ENCODE peak calls at places on chromosome 5, in four cellular contexts. One of them, this sample, is unnamed.

GRCh38 chr5:134090482-134090881 is 24.0 kb upstream of the TCF7 start:
- DNase-seq in osteoblast: no peak
- DNase-seq in prostate gland: no peak
- DNase-seq in DND-41: peak; percentile 83
- DNase-seq in this sample: no peak

GRCh38 chr5:29720954-29721353 is 1472.5 kb upstream of the CDH6 start:
- DNase-seq in osteoblast: no peak
- DNase-seq in prostate gland: no peak
- DNase-seq in DND-41: no peak
- DNase-seq in this sample: no peak

GRCh38 chr5:54651482-54652076 is 134.0 kb downstream of the SNX18 start:
- DNase-seq in osteoblast: peak; percentile 89
- DNase-seq in prostate gland: no peak
- DNase-seq in DND-41: no peak
- DNase-seq in this sample: no peak

GRCh38 chr5:6631441-6631840 is 1.4 kb downstream of the NSUN2 start:
- DNase-seq in osteoblast: no peak
- DNase-seq in prostate gland: no peak
- DNase-seq in DND-41: no peak
- DNase-seq in this sample: no peak

GRCh38 chr5:38258319-38259061 is at the start of gene EGFLAM:
- DNase-seq in osteoblast: peak; percentile 79
- DNase-seq in prostate gland: no peak
- DNase-seq in DND-41: no peak
- DNase-seq in this sample: no peak

GRCh38 chr5:88944751-88945507 is 61.9 kb upstream of the MEF2C start:
- DNase-seq in osteoblast: no peak
- DNase-seq in prostate gland: no peak
- DNase-seq in DND-41: no peak
- DNase-seq in this sample: no peak

GRCh38 chr5:93078082-93079038 is 502.7 kb downstream of the NR2F1-AS1 start:
- DNase-seq in osteoblast: peak; percentile 34
- DNase-seq in prostate gland: peak; percentile 17
- DNase-seq in DND-41: no peak
- DNase-seq in this sample: peak; percentile 95

GRCh38 chr5:98454407-98454806 is 319.1 kb upstream of the RGMB start:
- DNase-seq in osteoblast: no peak
- DNase-seq in prostate gland: no peak
- DNase-seq in DND-41: no peak
- DNase-seq in this sample: peak; percentile 34

GRCh38 chr5:140966293-140967225 is at the start of gene PCDHAC2:
- DNase-seq in osteoblast: peak; percentile 76
- DNase-seq in prostate gland: no peak
- DNase-seq in DND-41: no peak
- DNase-seq in this sample: no peak

GRCh38 chr5:134005415-134006118 is 792 bp upstream of the VDAC1 start:
- DNase-seq in osteoblast: peak; percentile 90
- DNase-seq in prostate gland: peak; percentile 19
- DNase-seq in DND-41: no peak
- DNase-seq in this sample: no peak

GRCh38 chr5:139272471-139273321 is 20.8 kb upstream of the MATR3 start:
- DNase-seq in osteoblast: peak; percentile 81
- DNase-seq in prostate gland: peak; percentile 46
- DNase-seq in DND-41: peak; percentile 80
- DNase-seq in this sample: no peak

GRCh38 chr5:167792538-167792937 is 498.9 kb upstream of the WWC1 start:
- DNase-seq in osteoblast: no peak
- DNase-seq in prostate gland: no peak
- DNase-seq in DND-41: no peak
- DNase-seq in this sample: no peak

GRCh38 chr5:167634432-167634831 is 657.0 kb upstream of the WWC1 start:
- DNase-seq in osteoblast: peak; percentile 58
- DNase-seq in prostate gland: no peak
- DNase-seq in DND-41: no peak
- DNase-seq in this sample: peak; percentile 87

GRCh38 chr5:157109744-157110143 is 900 bp upstream of the HAVCR2 start:
- DNase-seq in osteoblast: no peak
- DNase-seq in prostate gland: no peak
- DNase-seq in DND-41: no peak
- DNase-seq in this sample: no peak

GRCh38 chr5:86565197-86565789 is 52.4 kb upstream of the COX7C start:
- DNase-seq in osteoblast: no peak
- DNase-seq in prostate gland: no peak
- DNase-seq in DND-41: no peak
- DNase-seq in this sample: no peak

GRCh38 chr5:115895821-115896220 is 54.1 kb downstream of the AP3S1 start:
- DNase-seq in osteoblast: no peak
- DNase-seq in prostate gland: no peak
- DNase-seq in DND-41: no peak
- DNase-seq in this sample: no peak

GRCh38 chr5:142894749-142895148 is 124.6 kb downstream of the ARHGAP26 start:
- DNase-seq in osteoblast: no peak
- DNase-seq in prostate gland: no peak
- DNase-seq in DND-41: no peak
- DNase-seq in this sample: peak; percentile 73

GRCh38 chr5:137699291-137700281 is 36.3 kb downstream of the KLHL3 start:
- DNase-seq in osteoblast: no peak
- DNase-seq in prostate gland: no peak
- DNase-seq in DND-41: no peak
- DNase-seq in this sample: no peak

GRCh38 chr5:170638454-170639220 is 134.8 kb downstream of the KCNIP1 start:
- DNase-seq in osteoblast: peak; percentile 96
- DNase-seq in prostate gland: peak; percentile 47
- DNase-seq in DND-41: peak; percentile 72
- DNase-seq in this sample: no peak
- TF ChIP-seq CTCF in osteoblast: peak; percentile 81
- TF ChIP-seq CTCF in prostate gland: peak; percentile 57
- TF ChIP-seq CTCF in DND-41: peak; percentile 92
- TF ChIP-seq CTCF in this sample: peak; percentile 85

GRCh38 chr5:74408150-74409043 is 232.1 kb downstream of the ENC1 start:
- DNase-seq in osteoblast: no peak
- DNase-seq in prostate gland: no peak
- DNase-seq in DND-41: no peak
- DNase-seq in this sample: no peak

GRCh38 chr5:74404574-74405310 is 235.8 kb downstream of the ENC1 start:
- DNase-seq in osteoblast: no peak
- DNase-seq in prostate gland: no peak
- DNase-seq in DND-41: no peak
- DNase-seq in this sample: no peak

GRCh38 chr5:74409166-74409706 is 231.3 kb downstream of the ENC1 start:
- DNase-seq in osteoblast: no peak
- DNase-seq in prostate gland: no peak
- DNase-seq in DND-41: no peak
- DNase-seq in this sample: no peak

GRCh38 chr5:74409737-74410136 is 230.8 kb downstream of the ENC1 start:
- DNase-seq in osteoblast: no peak
- DNase-seq in prostate gland: no peak
- DNase-seq in DND-41: no peak
- DNase-seq in this sample: no peak

DNA sequence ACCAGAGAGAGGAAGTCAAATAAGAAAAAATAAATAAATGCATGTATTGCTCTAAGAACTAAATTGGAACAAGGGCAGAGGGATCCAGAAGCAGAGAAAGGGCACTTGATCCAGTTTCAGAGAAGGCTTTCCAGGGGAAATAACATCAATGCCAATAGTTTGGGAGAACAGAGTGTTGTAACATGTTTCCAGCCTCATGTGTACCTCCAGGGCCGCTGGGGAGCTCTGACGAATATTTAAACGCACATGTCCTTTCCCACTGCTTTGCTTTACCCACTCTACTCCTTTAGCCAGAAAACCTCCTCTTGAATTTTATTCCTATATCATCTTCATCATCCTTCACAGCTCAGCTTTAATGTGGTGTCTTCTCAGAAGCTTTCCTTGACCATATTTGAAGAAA is 233.7 kb downstream of the ENC1 start:
- DNase-seq in osteoblast: no peak
- DNase-seq in prostate gland: no peak
- DNase-seq in DND-41: no peak
- DNase-seq in this sample: no peak
- H3K4me3 ChIP-seq in osteoblast: no peak overlapping the region
- H3K4me3 ChIP-seq in prostate gland: no peak overlapping the region
- H3K4me3 ChIP-seq in DND-41: no peak overlapping the region
- H3K4me3 ChIP-seq in this sample: no peak overlapping the region

GRCh38 chr5:58484505-58484904 is 6.7 kb upstream of the GAPT start:
- DNase-seq in osteoblast: no peak
- DNase-seq in prostate gland: no peak
- DNase-seq in DND-41: no peak
- DNase-seq in this sample: no peak
- TF ChIP-seq CTCF in osteoblast: no peak
- TF ChIP-seq CTCF in prostate gland: no peak
- TF ChIP-seq CTCF in DND-41: no peak
- TF ChIP-seq CTCF in this sample: no peak

DNA sequence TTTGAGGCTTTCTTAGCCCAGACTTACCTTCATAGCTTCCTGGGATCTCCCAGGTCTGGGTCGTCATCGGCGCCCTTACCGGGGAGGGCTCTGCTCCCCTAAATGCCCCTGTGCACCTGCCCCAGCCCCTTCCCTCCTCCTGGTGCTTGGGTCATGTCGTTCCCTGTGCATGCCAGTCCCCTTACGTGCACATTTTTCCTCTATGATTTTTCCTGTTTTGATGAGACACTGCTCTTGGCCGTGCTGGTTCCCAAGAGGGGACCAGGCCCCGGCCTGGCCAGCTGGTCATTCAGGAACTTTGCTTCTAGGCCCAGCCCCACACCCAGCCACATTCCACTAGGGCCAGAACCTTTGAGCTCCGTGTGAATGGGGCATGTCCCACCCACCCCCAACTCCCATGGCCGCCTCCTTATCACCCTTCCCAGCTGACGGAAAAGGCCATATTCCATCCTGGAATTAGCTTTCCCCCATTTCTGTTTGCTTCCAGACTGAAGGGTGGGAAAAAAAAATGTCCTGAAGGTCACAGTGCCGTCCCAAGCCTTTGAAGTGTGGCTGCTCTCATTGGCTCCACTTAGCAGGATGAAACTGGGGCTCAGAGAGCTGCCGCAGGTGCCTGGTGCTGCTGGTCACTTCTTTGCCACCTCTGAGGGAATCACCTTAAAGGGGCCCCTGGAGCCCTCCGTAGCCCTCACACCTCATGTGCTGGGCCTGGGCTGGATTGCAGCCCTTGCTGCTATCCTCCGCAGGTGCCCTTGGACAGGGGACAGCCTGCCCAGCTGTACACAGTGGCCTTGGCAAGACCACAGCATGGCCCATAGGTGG is 25.1 kb downstream of the ERGIC1 start:
- DNase-seq in osteoblast: peak; percentile 97
- DNase-seq in prostate gland: no peak
- DNase-seq in DND-41: no peak
- DNase-seq in this sample: no peak
- H3K4me3 ChIP-seq in osteoblast: no peak overlapping the region
- H3K4me3 ChIP-seq in prostate gland: no peak overlapping the region
- H3K4me3 ChIP-seq in DND-41: no peak overlapping the region
- H3K4me3 ChIP-seq in this sample: no peak overlapping the region

DNA sequence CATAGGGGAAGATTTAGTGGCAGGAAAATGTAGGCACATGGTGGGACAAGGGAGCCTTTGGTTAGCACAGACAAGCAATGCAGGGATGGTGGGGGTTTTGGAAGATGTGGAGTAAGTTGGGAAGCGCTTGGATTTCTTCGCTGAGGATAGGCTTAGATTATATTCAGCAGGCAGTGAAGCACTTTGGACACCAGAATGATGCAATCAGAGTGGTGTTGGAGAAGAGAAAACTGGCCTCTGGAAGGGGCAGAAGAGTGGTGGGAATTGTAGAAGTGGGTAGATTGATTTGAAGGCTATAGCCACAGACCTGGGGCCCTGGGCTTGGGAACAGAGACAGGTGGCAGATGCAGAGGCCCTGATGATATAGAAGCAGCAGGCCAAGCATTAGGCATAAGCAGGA is 28.3 kb downstream of the SLC25A48 start:
- DNase-seq in osteoblast: no peak
- DNase-seq in prostate gland: no peak
- DNase-seq in DND-41: no peak
- DNase-seq in this sample: no peak
- TF ChIP-seq CTCF in osteoblast: no peak
- TF ChIP-seq CTCF in prostate gland: no peak
- TF ChIP-seq CTCF in DND-41: no peak
- TF ChIP-seq CTCF in this sample: no peak

GRCh38 chr5:159061186-159061796 is 38.4 kb downstream of the EBF1 start:
- DNase-seq in osteoblast: peak; percentile 86
- DNase-seq in prostate gland: no peak
- DNase-seq in DND-41: no peak
- DNase-seq in this sample: no peak

GRCh38 chr5:159057426-159057825 is 42.3 kb downstream of the EBF1 start:
- DNase-seq in osteoblast: no peak
- DNase-seq in prostate gland: no peak
- DNase-seq in DND-41: no peak
- DNase-seq in this sample: no peak

GRCh38 chr5:159058928-159059636 is 40.6 kb downstream of the EBF1 start:
- DNase-seq in osteoblast: no peak
- DNase-seq in prostate gland: no peak
- DNase-seq in DND-41: no peak
- DNase-seq in this sample: no peak

GRCh38 chr5:159059722-159060121 is 40.0 kb downstream of the EBF1 start:
- DNase-seq in osteoblast: no peak
- DNase-seq in prostate gland: no peak
- DNase-seq in DND-41: no peak
- DNase-seq in this sample: no peak

DNA sequence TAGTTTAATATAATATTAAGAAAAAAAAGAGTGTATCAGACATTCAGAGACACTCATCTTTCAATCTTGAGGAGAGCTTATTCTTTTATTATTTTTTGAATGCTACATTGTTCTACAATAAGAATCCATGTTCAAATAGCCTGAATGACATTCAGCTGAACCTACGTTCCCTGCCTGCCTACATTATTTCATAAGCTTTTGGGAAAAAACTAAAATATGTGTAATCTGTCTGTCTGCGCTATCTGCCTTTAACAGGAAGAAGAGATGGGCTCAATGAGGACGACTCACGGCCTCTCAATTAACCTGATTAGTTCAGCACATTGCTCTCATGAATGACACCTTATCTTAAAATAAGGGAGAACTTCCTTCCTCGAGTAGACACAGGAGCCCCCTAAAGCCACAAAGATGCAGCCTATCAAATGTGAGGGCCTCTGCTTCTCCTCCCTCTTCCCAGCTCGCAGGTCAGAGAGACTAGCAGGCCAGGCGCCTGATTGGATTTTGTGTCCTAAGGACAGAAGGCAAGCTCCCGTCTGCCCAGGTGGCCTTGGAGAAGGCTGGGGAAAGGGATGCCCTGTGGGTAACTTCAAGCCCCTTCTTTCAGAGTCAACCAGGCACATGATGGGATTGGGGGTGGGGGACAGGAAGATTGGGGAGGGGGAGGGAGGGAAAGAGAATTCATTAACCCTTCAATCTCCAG is 37.7 kb downstream of the EBF1 start:
- DNase-seq in osteoblast: peak; percentile 60
- DNase-seq in prostate gland: no peak
- DNase-seq in DND-41: no peak
- DNase-seq in this sample: no peak
- H3K4me3 ChIP-seq in osteoblast: peak overlapping the region; percentile 57
- H3K4me3 ChIP-seq in prostate gland: no peak overlapping the region
- H3K4me3 ChIP-seq in DND-41: no peak overlapping the region
- H3K4me3 ChIP-seq in this sample: peak overlapping the region; percentile 22

GRCh38 chr5:145385276-145385675 is 449.9 kb downstream of the PRELID2 start:
- DNase-seq in osteoblast: no peak
- DNase-seq in prostate gland: no peak
- DNase-seq in DND-41: no peak
- DNase-seq in this sample: no peak
- TF ChIP-seq CTCF in osteoblast: no peak
- TF ChIP-seq CTCF in prostate gland: no peak
- TF ChIP-seq CTCF in DND-41: no peak
- TF ChIP-seq CTCF in this sample: no peak